ENCODE peak calls at places on chromosomes 11 and 22, in seven cellular contexts. One of them, this sample, is unnamed.

GRCh38 chr11:43573233-43573632 is 107.3 kb upstream of the HSD17B12 start:
- DNase-seq in midbrain: no peak
- DNase-seq in AG04450: no peak
- DNase-seq in iris pigment epithelial cell: peak; percentile 37
- DNase-seq in foreskin fibroblast: no peak
- DNase-seq in T1000: no peak
- DNase-seq in HuH-7.5: no peak
- DNase-seq in this sample: no peak

GRCh38 chr11:96306933-96307747 is 35.9 kb downstream of the MAML2 start:
- DNase-seq in midbrain: peak; percentile 56
- DNase-seq in T1000: peak; percentile 72
- DNase-seq in iris pigment epithelial cell: peak; percentile 100
- DNase-seq in AG04450: peak; percentile 93
- DNase-seq in HuH-7.5: no peak
- DNase-seq in foreskin fibroblast: peak; percentile 99
- DNase-seq in this sample: no peak

GRCh38 chr22:44901301-44901700 is 108.5 kb downstream of the PHF21B start:
- DNase-seq in foreskin fibroblast: no peak
- DNase-seq in iris pigment epithelial cell: peak; percentile 5
- DNase-seq in T1000: no peak
- DNase-seq in HuH-7.5: no peak
- DNase-seq in AG04450: no peak
- DNase-seq in midbrain: no peak
- DNase-seq in this sample: no peak

GRCh38 chr22:28942801-28943500 is 59.6 kb downstream of the ZNRF3 start:
- DNase-seq in T1000: no peak
- DNase-seq in foreskin fibroblast: no peak
- DNase-seq in midbrain: no peak
- DNase-seq in iris pigment epithelial cell: no peak
- DNase-seq in HuH-7.5: no peak
- DNase-seq in AG04450: no peak
- DNase-seq in this sample: no peak

GRCh38 chr11:60168306-60168705 is 14.6 kb downstream of the MS4A6A start:
- DNase-seq in HuH-7.5: no peak
- DNase-seq in iris pigment epithelial cell: no peak
- DNase-seq in T1000: no peak
- DNase-seq in AG04450: no peak
- DNase-seq in foreskin fibroblast: no peak
- DNase-seq in midbrain: no peak
- DNase-seq in this sample: no peak

GRCh38 chr22:19844423-19845368 is 10.0 kb downstream of the GNB1L start:
- DNase-seq in T1000: no peak
- DNase-seq in foreskin fibroblast: peak; percentile 77
- DNase-seq in AG04450: no peak
- DNase-seq in iris pigment epithelial cell: peak; percentile 35
- DNase-seq in midbrain: peak; percentile 57
- DNase-seq in HuH-7.5: no peak
- DNase-seq in this sample: peak; percentile 21

GRCh38 chr11:101915811-101916291 is 471 bp downstream of the ANGPTL5 start:
- DNase-seq in foreskin fibroblast: peak; percentile 48
- DNase-seq in T1000: no peak
- DNase-seq in AG04450: no peak
- DNase-seq in iris pigment epithelial cell: peak; percentile 39
- DNase-seq in midbrain: peak; percentile 47
- DNase-seq in HuH-7.5: no peak
- DNase-seq in this sample: no peak

GRCh38 chr22:44364750-44365118 is 52.0 kb upstream of the SHISAL1 start:
- DNase-seq in foreskin fibroblast: no peak
- DNase-seq in HuH-7.5: no peak
- DNase-seq in AG04450: no peak
- DNase-seq in midbrain: no peak
- DNase-seq in T1000: no peak
- DNase-seq in iris pigment epithelial cell: no peak
- DNase-seq in this sample: no peak

GRCh38 chr11:104713366-104713765 is 184.9 kb downstream of the CASP12 start:
- DNase-seq in T1000: no peak
- DNase-seq in iris pigment epithelial cell: peak; percentile 65
- DNase-seq in AG04450: peak; percentile 6
- DNase-seq in foreskin fibroblast: no peak
- DNase-seq in HuH-7.5: no peak
- DNase-seq in midbrain: no peak
- DNase-seq in this sample: no peak

GRCh38 chr11:94800394-94800793 is 32.2 kb downstream of the AMOTL1 start:
- DNase-seq in HuH-7.5: no peak
- DNase-seq in AG04450: no peak
- DNase-seq in midbrain: peak; percentile 39
- DNase-seq in iris pigment epithelial cell: no peak
- DNase-seq in foreskin fibroblast: no peak
- DNase-seq in T1000: no peak
- DNase-seq in this sample: no peak

GRCh38 chr11:95451682-95452081 is 220.7 kb upstream of the SESN3 start:
- DNase-seq in midbrain: no peak
- DNase-seq in iris pigment epithelial cell: peak; percentile 82
- DNase-seq in HuH-7.5: no peak
- DNase-seq in foreskin fibroblast: peak; percentile 68
- DNase-seq in T1000: no peak
- DNase-seq in AG04450: peak; percentile 13
- DNase-seq in this sample: no peak

GRCh38 chr11:69301491-69302401 is 7.8 kb downstream of the MYEOV start:
- DNase-seq in HuH-7.5: peak; percentile 78
- DNase-seq in iris pigment epithelial cell: peak; percentile 55
- DNase-seq in T1000: peak; percentile 96
- DNase-seq in midbrain: no peak
- DNase-seq in AG04450: peak; percentile 42
- DNase-seq in foreskin fibroblast: peak; percentile 97
- DNase-seq in this sample: no peak

GRCh38 chr11:58905716-58906547 is 33.4 kb upstream of the GLYATL1 start:
- DNase-seq in HuH-7.5: no peak
- DNase-seq in iris pigment epithelial cell: peak; percentile 87
- DNase-seq in foreskin fibroblast: peak; percentile 87
- DNase-seq in midbrain: peak; percentile 86
- DNase-seq in T1000: no peak
- DNase-seq in AG04450: peak; percentile 71
- DNase-seq in this sample: no peak

GRCh38 chr22:26681395-26681821 is 24.0 kb downstream of the MIAT start:
- DNase-seq in HuH-7.5: no peak
- DNase-seq in foreskin fibroblast: peak; percentile 18
- DNase-seq in AG04450: peak; percentile 26
- DNase-seq in midbrain: no peak
- DNase-seq in iris pigment epithelial cell: peak; percentile 92
- DNase-seq in T1000: peak; percentile 30
- DNase-seq in this sample: no peak

GRCh38 chr11:3130269-3131071 is 34.6 kb downstream of the OSBPL5 start:
- DNase-seq in HuH-7.5: no peak
- DNase-seq in T1000: no peak
- DNase-seq in midbrain: no peak
- DNase-seq in iris pigment epithelial cell: no peak
- DNase-seq in foreskin fibroblast: no peak
- DNase-seq in AG04450: no peak
- DNase-seq in this sample: no peak

GRCh38 chr11:64787526-64788320 is 9.4 kb upstream of the SF1 start:
- DNase-seq in midbrain: peak; percentile 37
- DNase-seq in AG04450: no peak
- DNase-seq in HuH-7.5: peak; percentile 85
- DNase-seq in foreskin fibroblast: no peak
- DNase-seq in iris pigment epithelial cell: peak; percentile 54
- DNase-seq in T1000: peak; percentile 17
- DNase-seq in this sample: no peak

GRCh38 chr11:123188508-123189165 is 6.4 kb downstream of the CLMP start:
- DNase-seq in iris pigment epithelial cell: peak; percentile 80
- DNase-seq in HuH-7.5: no peak
- DNase-seq in midbrain: peak; percentile 38
- DNase-seq in AG04450: peak; percentile 91
- DNase-seq in foreskin fibroblast: peak; percentile 96
- DNase-seq in T1000: no peak
- DNase-seq in this sample: no peak

GRCh38 chr11:87265915-87266314 is 228.2 kb downstream of the TMEM135 start:
- DNase-seq in T1000: no peak
- DNase-seq in AG04450: no peak
- DNase-seq in iris pigment epithelial cell: peak; percentile 14
- DNase-seq in HuH-7.5: no peak
- DNase-seq in foreskin fibroblast: no peak
- DNase-seq in midbrain: no peak
- DNase-seq in this sample: no peak

GRCh38 chr22:33381531-33382406 is 323.6 kb upstream of the SYN3 start:
- DNase-seq in midbrain: no peak
- DNase-seq in iris pigment epithelial cell: no peak
- DNase-seq in AG04450: no peak
- DNase-seq in HuH-7.5: no peak
- DNase-seq in foreskin fibroblast: no peak
- DNase-seq in T1000: no peak
- DNase-seq in this sample: no peak

GRCh38 chr22:41650821-41651220 is 29.7 kb downstream of the XRCC6 start:
- DNase-seq in AG04450: no peak
- DNase-seq in HuH-7.5: no peak
- DNase-seq in T1000: no peak
- DNase-seq in foreskin fibroblast: no peak
- DNase-seq in midbrain: no peak
- DNase-seq in iris pigment epithelial cell: no peak
- DNase-seq in this sample: no peak

GRCh38 chr22:34036936-34037335 is 116.7 kb upstream of the LARGE1 start:
- DNase-seq in T1000: no peak
- DNase-seq in AG04450: no peak
- DNase-seq in midbrain: no peak
- DNase-seq in iris pigment epithelial cell: no peak
- DNase-seq in foreskin fibroblast: no peak
- DNase-seq in HuH-7.5: no peak
- DNase-seq in this sample: no peak

GRCh38 chr11:57144075-57144474 is 37.7 kb upstream of the LRRC55 start:
- DNase-seq in AG04450: no peak
- DNase-seq in midbrain: no peak
- DNase-seq in foreskin fibroblast: no peak
- DNase-seq in HuH-7.5: no peak
- DNase-seq in T1000: no peak
- DNase-seq in iris pigment epithelial cell: no peak
- DNase-seq in this sample: no peak

GRCh38 chr11:125451400-125452124 is 44.5 kb downstream of the FEZ1 start:
- DNase-seq in iris pigment epithelial cell: peak; percentile 34
- DNase-seq in midbrain: peak; percentile 92
- DNase-seq in foreskin fibroblast: no peak
- DNase-seq in HuH-7.5: no peak
- DNase-seq in AG04450: no peak
- DNase-seq in T1000: no peak
- DNase-seq in this sample: no peak